ENCODE peak calls at places on chromosomes 5 and 9, in five cellular contexts. P is neuronal stem cell, F is Caco-2, B is GM23248, D is tibial artery. M is an unnamed sample.
A peak's percentile ranks its signal among the peaks of the same experiment; 100 is the strongest.

GRCh38 chr9:132154925-132155324 is 6.9 kb upstream of the NTNG2 start:
- DNase-seq in P (no peak), F (no peak), B (no peak), D (no peak), M (peak; percentile 80)

GRCh38 chr5:671459-672328 is 21.5 kb downstream of the TPPP start:
- DNase-seq in P (peak; percentile 58), F (peak; percentile 81), B (peak; percentile 78), D (peak; percentile 83), M (peak; percentile 93)

GRCh38 chr5:116395178-116395577 is 179.4 kb downstream of the SEMA6A start:
- DNase-seq in P (no peak), F (no peak), B (no peak), D (no peak), M (peak; percentile 66)

GRCh38 chr5:121429761-121430160 is 421.9 kb upstream of the FTMT start:
- DNase-seq in P (no peak), F (no peak), B (no peak), D (no peak), M (no peak)

GRCh38 chr9:108534741-108535140 is 321.0 kb downstream of the ACTL7B start:
- DNase-seq in P (no peak), F (no peak), B (peak; percentile 87), D (no peak), M (no peak)

GRCh38 chr9:137114613-137115393 is at the start of gene DPP7:
- DNase-seq in P (no peak), F (peak; percentile 76), B (peak; percentile 83), D (peak; percentile 84), M (peak; percentile 68)

GRCh38 chr5:78691073-78691960 is 42.7 kb upstream of the LHFPL2 start:
- DNase-seq in P (no peak), F (no peak), B (no peak), D (no peak), M (peak; percentile 68)

GRCh38 chr5:179679014-179679674 is 1.7 kb downstream of the CBY3 start:
- DNase-seq in P (peak; percentile 36), F (peak; percentile 96), B (peak; percentile 67), D (peak; percentile 83), M (peak; percentile 91)

GRCh38 chr9:127049044-127049443 is 73.4 kb downstream of the ANGPTL2 start:
- DNase-seq in P (no peak), F (no peak), B (peak; percentile 94), D (peak; percentile 71), M (no peak)

GRCh38 chr5:112965733-112966306 is 10.8 kb upstream of the DCP2 start:
- DNase-seq in P (no peak), F (no peak), B (no peak), D (no peak), M (no peak)

GRCh38 chr5:7529880-7530279 is 133.9 kb downstream of the ADCY2 start:
- DNase-seq in P (no peak), F (no peak), B (no peak), D (no peak), M (no peak)
- H3K4me1 ChIP-seq in P (peaks cover 1% of the 10 kb centered on the region), F (no peaks in the 10 kb centered on the region), B (no peaks in the 10 kb centered on the region), D (no peaks in the 10 kb centered on the region), M (no peaks in the 10 kb centered on the region)

GRCh38 chr5:11468334-11469039 is 435.8 kb downstream of the CTNND2 start:
- DNase-seq in P (no peak), F (no peak), B (peak; percentile 3), D (no peak), M (peak; percentile 54)

GRCh38 chr5:11467588-11467987 is 436.7 kb downstream of the CTNND2 start:
- DNase-seq in P (no peak), F (no peak), B (no peak), D (no peak), M (no peak)
- H3K4me3 ChIP-seq in P (no peak overlapping the region), F (no peak overlapping the region), B (no peak overlapping the region), D (no peak overlapping the region), M (no peak overlapping the region)

GRCh38 chr9:97548379-97548778 is 46.9 kb downstream of the TMOD1 start:
- DNase-seq in P (no peak), F (no peak), B (no peak), D (no peak), M (no peak)
- H3K4me1 ChIP-seq in P (no peaks in the 10 kb centered on the region), F (no peaks in the 10 kb centered on the region), B (no peaks in the 10 kb centered on the region), D (no peaks in the 10 kb centered on the region), M (no peaks in the 10 kb centered on the region)

DNA sequence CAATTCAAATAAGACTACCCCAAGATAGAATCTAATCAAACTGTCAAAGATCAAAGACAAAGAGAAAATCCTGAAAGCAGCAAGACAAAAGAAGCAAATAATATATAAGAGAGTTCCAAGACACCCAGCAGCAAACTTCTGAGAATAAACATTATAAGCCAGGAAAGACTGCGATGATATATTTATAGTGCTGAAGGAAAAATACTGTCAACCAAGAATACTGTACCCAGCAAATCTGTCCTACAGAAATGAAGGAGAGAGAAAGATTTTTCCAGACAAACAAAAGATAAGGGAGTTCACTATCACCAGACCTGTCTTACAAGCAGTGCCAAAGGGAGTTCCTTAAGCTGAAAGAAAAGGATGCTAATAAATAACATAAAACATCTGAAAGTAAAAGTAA is 227.4 kb downstream of the DENND1A start:
- DNase-seq in P (no peak), F (no peak), B (no peak), D (no peak), M (no peak)
- H3K4me3 ChIP-seq in P (no peak overlapping the region), F (no peak overlapping the region), B (no peak overlapping the region), D (no peak overlapping the region), M (peak overlapping the region; percentile 62)

DNA sequence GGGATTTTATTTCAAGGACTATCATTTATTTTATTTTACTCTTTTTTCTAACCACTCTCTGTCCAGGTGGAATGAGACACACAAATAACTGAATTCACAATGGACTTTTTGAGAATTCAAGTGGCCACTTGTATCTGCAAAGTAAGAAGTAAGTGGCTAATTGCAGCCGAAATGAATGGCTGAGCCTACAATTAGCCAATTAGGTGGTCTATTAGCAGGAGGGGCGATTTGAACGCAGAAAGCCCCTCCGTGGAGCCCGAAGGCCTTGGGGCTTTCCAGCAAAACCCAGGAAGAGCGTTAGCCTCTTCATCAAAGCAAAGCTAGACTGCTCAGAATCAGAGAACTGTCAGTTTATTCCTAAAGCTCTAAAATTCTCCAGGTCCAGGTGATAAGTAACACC is 176.9 kb downstream of the EBF1 start:
- DNase-seq in P (no peak), F (no peak), B (no peak), D (no peak), M (no peak)
- H3K4me1 ChIP-seq in P (peaks cover 9% of the 10 kb centered on the region), F (no peaks in the 10 kb centered on the region), B (no peaks in the 10 kb centered on the region), D (no peaks in the 10 kb centered on the region), M (peaks cover 5% of the 10 kb centered on the region)

DNA sequence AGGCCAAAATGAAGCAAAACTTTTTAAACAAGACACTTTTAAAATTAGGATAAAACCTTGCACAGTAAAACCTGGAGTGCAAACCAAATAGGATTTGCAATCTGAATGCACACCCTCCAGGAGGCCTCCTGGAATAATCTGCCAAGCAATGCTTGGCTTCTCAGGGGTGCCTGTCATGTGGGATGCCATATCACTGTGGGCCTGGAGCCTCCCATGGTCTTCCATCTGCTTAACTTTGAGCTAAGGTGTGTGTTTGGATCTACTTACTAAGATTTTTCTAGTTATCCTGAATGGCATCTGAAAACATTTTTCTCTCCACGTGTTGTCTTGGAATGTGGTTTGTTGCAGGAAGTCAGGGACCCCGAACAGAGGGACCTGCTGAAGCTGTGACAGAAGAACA is 52.1 kb downstream of the RGS7BP start:
- DNase-seq in P (no peak), F (no peak), B (no peak), D (no peak), M (no peak)
- H3K4me3 ChIP-seq in P (no peak overlapping the region), F (no peak overlapping the region), B (no peak overlapping the region), D (no peak overlapping the region), M (no peak overlapping the region)

DNA sequence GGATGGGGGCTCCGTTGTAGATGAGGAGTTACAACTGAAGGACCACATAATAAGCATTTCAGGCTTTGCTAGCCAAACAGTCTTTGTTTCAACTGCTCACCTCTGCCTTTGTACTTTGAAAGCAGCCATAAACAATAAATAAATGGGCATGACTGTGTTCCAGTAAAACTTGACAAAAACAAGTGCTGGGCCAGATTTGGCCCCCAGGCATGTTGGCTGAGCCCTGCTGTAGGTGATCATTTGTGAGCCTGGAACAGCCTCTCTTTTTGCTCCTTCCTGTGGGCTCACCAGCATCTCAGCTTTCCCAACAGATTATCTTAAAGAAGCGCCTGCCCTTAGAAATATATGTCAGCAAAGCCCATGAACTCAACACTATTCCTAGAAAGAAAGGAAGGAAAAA is 149.4 kb downstream of the GOLPH3 start:
- DNase-seq in P (no peak), F (no peak), B (no peak), D (no peak), M (no peak)
- H3K4me1 ChIP-seq in P (peaks cover 11% of the 10 kb centered on the region), F (no peaks in the 10 kb centered on the region), B (peaks cover 29% of the 10 kb centered on the region), D (no peaks in the 10 kb centered on the region), M (no peaks in the 10 kb centered on the region)

M was measured in endodermal cell.